ENCODE peak calls at places on chromosomes 3 and 15, in six cellular contexts. G is GM13977, E is GM10248, O is dorsolateral prefrontal cortex, U is neural crest cell, H is HFF-Myc. L is an unnamed sample.

GRCh38 chr3:143811602-143812001 is 36.7 kb downstream of the SLC9A9 start:
- DNase-seq in H (no peak), E (no peak), G (no peak), U (no peak), O (no peak), L (no peak)

GRCh38 chr15:71596672-71597071 is 213.7 kb upstream of the NR2E3 start:
- DNase-seq in H (no peak), G (no peak), U (no peak), E (no peak), O (no peak), L (no peak)

GRCh38 chr15:91054791-91055190 is 32.4 kb upstream of the VPS33B start:
- DNase-seq in H (no peak), G (no peak), E (no peak), U (no peak), O (no peak), L (no peak)

GRCh38 chr3:197478746-197479668 is 76.8 kb downstream of the BDH1 start:
- DNase-seq in G (no peak), U (no peak), E (no peak), H (no peak), O (peak; percentile 40), L (no peak)

GRCh38 chr3:123027292-123028232 is at the start of gene SEMA5B:
- DNase-seq in H (no peak), G (peak; percentile 73), O (peak; percentile 18), E (peak; percentile 66), U (peak; percentile 75), L (peak; percentile 12)

GRCh38 chr15:61364871-61365270 is 135.8 kb upstream of the RORA start:
- DNase-seq in H (no peak), G (no peak), U (peak; percentile 34), O (no peak), E (no peak), L (no peak)

GRCh38 chr3:194275721-194276120 is 75.4 kb downstream of the CPN2 start:
- DNase-seq in E (peak; percentile 20), H (no peak), O (no peak), U (no peak), G (no peak), L (peak; percentile 9)

GRCh38 chr3:162437480-162437879 is 940.9 kb downstream of the OTOL1 start:
- DNase-seq in E (no peak), H (no peak), G (no peak), U (no peak), O (no peak), L (no peak)

GRCh38 chr3:132549890-132550578 is 47.0 kb upstream of the ACKR4 start:
- DNase-seq in H (no peak), G (peak; percentile 17), O (no peak), E (peak; percentile 33), U (no peak), L (peak; percentile 24)

GRCh38 chr3:21795152-21795837 is 44.3 kb upstream of the ZNF385D start:
- DNase-seq in G (no peak), H (no peak), U (no peak), O (peak; percentile 91), E (no peak), L (no peak)

GRCh38 chr3:195693428-195694216 is 27.2 kb upstream of the MUC20 start:
- DNase-seq in G (no peak), H (no peak), O (no peak), U (no peak), E (no peak), L (no peak)

GRCh38 chr3:129673012-129673411 is 66.5 kb upstream of the PLXND1 start:
- DNase-seq in U (no peak), E (no peak), G (no peak), H (no peak), O (no peak), L (no peak)

GRCh38 chr3:138493804-138494606 is 59.6 kb downstream of the ESYT3 start:
- DNase-seq in E (no peak), O (no peak), H (peak; percentile 19), G (no peak), U (no peak), L (no peak)

GRCh38 chr3:29282431-29283296 is 1.8 kb downstream of the RBMS3 start:
- DNase-seq in G (no peak), E (no peak), O (no peak), U (no peak), H (no peak), L (no peak)

GRCh38 chr3:4416961-4417360 is 50.1 kb downstream of the SUMF1 start:
- DNase-seq in O (peak; percentile 39), U (no peak), H (no peak), E (no peak), G (no peak), L (no peak)

GRCh38 chr3:9452417-9452816 is 55.0 kb downstream of the SETD5 start:
- DNase-seq in O (no peak), E (no peak), U (no peak), H (no peak), G (no peak), L (no peak)

GRCh38 chr3:130548356-130548755 is 31.4 kb downstream of the COL6A6 start:
- DNase-seq in O (no peak), E (no peak), U (no peak), H (no peak), G (no peak), L (no peak)

GRCh38 chr3:101836907-101837598 is 12.3 kb upstream of the NFKBIZ start:
- DNase-seq in O (no peak), G (no peak), E (no peak), U (no peak), H (peak; percentile 38), L (no peak)

GRCh38 chr15:89057506-89058133 is 30.6 kb upstream of the ABHD2 start:
- DNase-seq in H (no peak), G (peak; percentile 78), E (peak; percentile 83), U (peak; percentile 89), O (peak; percentile 80), L (peak; percentile 85)

DNA sequence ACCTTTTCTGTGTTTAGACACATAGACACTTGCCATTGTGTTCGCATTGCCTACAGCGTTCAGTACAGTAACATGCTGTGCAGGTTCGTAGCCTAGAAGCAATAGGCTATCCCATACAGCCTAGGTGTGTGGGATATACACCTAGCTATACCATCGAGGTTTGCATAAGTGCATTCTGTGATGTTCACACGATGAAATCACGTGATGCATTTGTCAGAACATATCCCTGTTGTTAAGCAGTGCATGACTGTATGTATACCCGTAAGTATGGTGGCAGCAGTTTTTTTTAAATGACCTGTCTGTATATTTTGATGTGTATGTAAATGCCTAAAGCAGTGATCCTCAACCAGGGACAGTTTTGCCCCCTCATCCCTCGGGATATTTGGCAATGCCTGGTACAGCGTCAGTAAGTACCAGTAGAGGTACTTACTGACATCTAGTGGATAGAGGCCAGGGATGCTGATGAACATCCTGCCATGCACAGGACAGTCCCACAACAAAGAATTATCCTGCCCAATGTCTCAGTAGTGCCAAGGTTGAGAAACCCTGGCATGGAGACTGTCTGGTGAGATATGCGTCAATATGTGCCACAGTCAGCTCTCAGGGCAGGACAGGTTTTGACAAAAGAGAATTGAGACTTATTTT is 129.1 kb downstream of the HCN4 start:
- DNase-seq in G (no peak), H (no peak), U (no peak), E (no peak), O (no peak), L (no peak)
- TF ChIP-seq CTCF in G (peak; percentile 30), H (peak; percentile 7), U (peak; percentile 20), E (peak; percentile 2), O (peak; percentile 48), L (no peak)

DNA sequence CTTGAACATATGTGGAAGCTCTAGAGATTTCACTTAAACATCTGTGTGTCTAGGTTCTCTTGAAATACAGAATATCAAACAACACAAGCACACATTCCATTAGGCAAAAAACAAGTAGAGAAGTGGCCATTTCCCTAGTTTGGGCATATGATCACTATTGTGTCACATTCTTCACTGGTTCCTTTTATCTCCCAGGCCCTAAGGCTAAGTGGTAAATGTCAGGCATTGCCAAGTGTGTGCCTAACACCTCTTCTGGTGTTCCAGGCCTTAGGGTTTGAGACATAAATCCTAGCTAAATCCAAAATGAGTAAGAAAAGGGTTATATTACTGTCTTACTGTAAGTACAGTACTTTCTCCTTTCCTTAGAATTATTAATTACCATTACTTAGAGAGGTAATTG is 880.1 kb downstream of the PDCD6IP start:
- DNase-seq in G (no peak), U (no peak), H (no peak), O (no peak), E (no peak), L (no peak)
- TF ChIP-seq CTCF in G (no peak), U (no peak), H (no peak), O (no peak), E (no peak), L (no peak)

GRCh38 chr15:98083203-98083910 is 122.9 kb downstream of the ARRDC4 start:
- DNase-seq in E (no peak), U (no peak), H (no peak), O (no peak), G (no peak), L (no peak)
- TF ChIP-seq CTCF in E (no peak), U (peak; percentile 24), H (peak; percentile 2), O (no peak), G (no peak), L (no peak)

GRCh38 chr15:78076231-78077052 is 1.1 kb downstream of the TBC1D2B start:
- DNase-seq in H (no peak), E (no peak), U (no peak), O (no peak), G (no peak), L (peak; percentile 31)

GRCh38 chr15:78077860-78078187 is 313 bp upstream of the TBC1D2B start:
- DNase-seq in E (no peak), H (no peak), O (no peak), G (no peak), U (no peak), L (no peak)

GRCh38 chr15:78079296-78080087 is 2.0 kb upstream of the TBC1D2B start:
- DNase-seq in E (no peak), U (no peak), O (no peak), G (no peak), H (no peak), L (no peak)

GRCh38 chr15:78075490-78076230 is 1.9 kb downstream of the TBC1D2B start:
- DNase-seq in U (no peak), H (no peak), E (no peak), O (no peak), G (no peak), L (no peak)

DNA sequence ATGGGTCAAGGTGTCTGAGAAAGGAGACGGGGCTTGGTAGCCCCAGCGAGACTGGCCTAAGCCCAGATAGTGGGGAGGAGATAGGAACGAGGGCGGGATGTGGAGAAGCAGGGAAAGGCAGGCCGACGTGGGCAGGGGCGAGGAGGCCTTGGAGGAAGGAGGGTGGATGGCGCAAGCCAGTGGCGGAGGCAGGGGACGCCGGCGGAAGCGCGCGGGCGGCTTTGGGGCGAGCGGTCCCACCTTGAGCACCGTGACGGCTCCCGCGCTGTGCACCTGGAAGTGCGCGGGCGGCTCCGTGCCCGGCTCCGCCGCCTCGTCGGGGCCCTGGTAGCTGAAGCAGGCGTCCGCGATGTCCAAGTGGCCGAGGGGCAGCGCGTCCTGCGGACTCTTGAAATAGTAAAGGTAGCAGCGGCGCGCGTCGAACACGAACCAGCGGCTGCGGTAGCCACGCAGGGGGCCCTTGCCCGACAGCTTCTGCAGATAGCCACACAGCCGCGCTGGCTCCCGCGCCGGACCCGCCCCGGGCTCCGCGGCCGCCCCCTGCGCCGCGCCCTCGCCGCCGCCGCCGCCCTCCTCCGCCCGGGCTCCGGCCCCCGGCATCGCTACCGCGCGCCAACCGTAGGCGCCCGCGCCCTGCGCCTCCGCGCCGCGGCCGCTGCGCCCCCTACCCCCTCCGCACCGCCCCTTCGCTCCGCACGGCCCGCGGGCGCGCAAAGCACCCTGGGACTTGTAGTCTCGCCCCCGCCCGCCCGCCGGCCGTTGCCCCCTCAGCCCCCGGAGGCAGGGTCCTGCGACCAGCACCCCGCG is at the start of gene TBC1D2B:
- DNase-seq in E (peak; percentile 83), U (peak; percentile 56), H (no peak), O (peak; percentile 78), G (peak; percentile 84), L (peak; percentile 71)
- TF ChIP-seq CTCF in E (no peak), U (no peak), H (no peak), O (no peak), G (no peak), L (no peak)

GRCh38 chr3:57646723-57647122 is 46.2 kb downstream of the DENND6A start:
- DNase-seq in E (peak; percentile 19), O (no peak), H (peak; percentile 14), G (peak; percentile 25), U (no peak), L (no peak)
- TF ChIP-seq CTCF in E (peak; percentile 12), O (no peak), H (no peak), G (peak; percentile 24), U (no peak), L (no peak)

L was measured in activated CD8-positive, alpha-beta T cell treated with anti-CD3 and anti-CD28 coated beads for 36 hours.